ENCODE peak calls at places on chromosomes 13 and 19, in six cellular contexts. One of them, this sample, is unnamed.

GRCh38 chr13:112431734-112432133 is 55.6 kb downstream of the SPACA7 start:
- DNase-seq in fibroblast of pulmonary artery: no peak
- DNase-seq in AG04450: no peak
- DNase-seq in colonic mucosa: no peak
- DNase-seq in IMR-90: no peak
- DNase-seq in heart right ventricle: no peak
- DNase-seq in this sample: no peak

GRCh38 chr19:45161715-45162463 is 1.1 kb upstream of the NKPD1 start:
- DNase-seq in heart right ventricle: no peak
- DNase-seq in IMR-90: peak; percentile 28
- DNase-seq in colonic mucosa: no peak
- DNase-seq in fibroblast of pulmonary artery: peak; percentile 47
- DNase-seq in AG04450: no peak
- DNase-seq in this sample: peak; percentile 68

GRCh38 chr19:1122972-1123363 is 19.2 kb downstream of the GPX4 start:
- DNase-seq in heart right ventricle: peak; percentile 63
- DNase-seq in colonic mucosa: peak; percentile 82
- DNase-seq in fibroblast of pulmonary artery: peak; percentile 82
- DNase-seq in AG04450: no peak
- DNase-seq in IMR-90: peak; percentile 56
- DNase-seq in this sample: peak; percentile 90

GRCh38 chr19:6020166-6020967 is 42.4 kb upstream of the RANBP3 start:
- DNase-seq in IMR-90: no peak
- DNase-seq in heart right ventricle: no peak
- DNase-seq in colonic mucosa: no peak
- DNase-seq in fibroblast of pulmonary artery: no peak
- DNase-seq in AG04450: no peak
- DNase-seq in this sample: no peak

GRCh38 chr19:47274891-47275865 is 493 bp downstream of the INAFM1 start:
- DNase-seq in IMR-90: no peak
- DNase-seq in fibroblast of pulmonary artery: peak; percentile 16
- DNase-seq in heart right ventricle: peak; percentile 42
- DNase-seq in colonic mucosa: no peak
- DNase-seq in AG04450: no peak
- DNase-seq in this sample: peak; percentile 58

GRCh38 chr13:94345374-94346195 is 133.9 kb downstream of the DCT start:
- DNase-seq in IMR-90: peak; percentile 44
- DNase-seq in heart right ventricle: no peak
- DNase-seq in AG04450: no peak
- DNase-seq in colonic mucosa: no peak
- DNase-seq in fibroblast of pulmonary artery: peak; percentile 70
- DNase-seq in this sample: peak; percentile 32

GRCh38 chr19:56880592-56881190 is 40.2 kb upstream of the PEG3 start:
- DNase-seq in heart right ventricle: no peak
- DNase-seq in colonic mucosa: no peak
- DNase-seq in IMR-90: no peak
- DNase-seq in fibroblast of pulmonary artery: no peak
- DNase-seq in AG04450: no peak
- DNase-seq in this sample: no peak

GRCh38 chr19:17328517-17329060 is 6.1 kb downstream of the ANO8 start:
- DNase-seq in IMR-90: no peak
- DNase-seq in AG04450: no peak
- DNase-seq in fibroblast of pulmonary artery: no peak
- DNase-seq in heart right ventricle: no peak
- DNase-seq in colonic mucosa: no peak
- DNase-seq in this sample: no peak

GRCh38 chr19:40219721-40220276 is 1.6 kb upstream of the TTC9B start:
- DNase-seq in heart right ventricle: no peak
- DNase-seq in AG04450: no peak
- DNase-seq in IMR-90: peak; percentile 76
- DNase-seq in fibroblast of pulmonary artery: peak; percentile 75
- DNase-seq in colonic mucosa: no peak
- DNase-seq in this sample: peak; percentile 57

GRCh38 chr13:98495627-98496238 is 81.2 kb downstream of the STK24 start:
- DNase-seq in heart right ventricle: no peak
- DNase-seq in AG04450: no peak
- DNase-seq in IMR-90: no peak
- DNase-seq in colonic mucosa: no peak
- DNase-seq in fibroblast of pulmonary artery: no peak
- DNase-seq in this sample: peak; percentile 72

GRCh38 chr13:33070713-33071112 is 54.5 kb downstream of the KL start:
- DNase-seq in heart right ventricle: no peak
- DNase-seq in colonic mucosa: no peak
- DNase-seq in IMR-90: peak; percentile 19
- DNase-seq in AG04450: no peak
- DNase-seq in fibroblast of pulmonary artery: no peak
- DNase-seq in this sample: no peak

GRCh38 chr19:6343462-6343861 is 10.1 kb upstream of the ACER1 start:
- DNase-seq in IMR-90: no peak
- DNase-seq in AG04450: no peak
- DNase-seq in heart right ventricle: no peak
- DNase-seq in fibroblast of pulmonary artery: no peak
- DNase-seq in colonic mucosa: no peak
- DNase-seq in this sample: no peak

GRCh38 chr19:38248421-38248820 is 7.8 kb downstream of the PPP1R14A start:
- DNase-seq in colonic mucosa: no peak
- DNase-seq in AG04450: no peak
- DNase-seq in heart right ventricle: no peak
- DNase-seq in fibroblast of pulmonary artery: no peak
- DNase-seq in IMR-90: no peak
- DNase-seq in this sample: no peak

GRCh38 chr13:24041822-24042221 is 118.7 kb upstream of the SPATA13 start:
- DNase-seq in heart right ventricle: no peak
- DNase-seq in colonic mucosa: no peak
- DNase-seq in AG04450: no peak
- DNase-seq in fibroblast of pulmonary artery: no peak
- DNase-seq in IMR-90: no peak
- DNase-seq in this sample: no peak

GRCh38 chr19:42132030-42132628 is at the start of gene POU2F2:
- DNase-seq in heart right ventricle: peak; percentile 45
- DNase-seq in fibroblast of pulmonary artery: no peak
- DNase-seq in IMR-90: no peak
- DNase-seq in AG04450: no peak
- DNase-seq in colonic mucosa: peak; percentile 55
- DNase-seq in this sample: peak; percentile 59

GRCh38 chr13:32116210-32116609 is 84.6 kb downstream of the FRY start:
- DNase-seq in AG04450: no peak
- DNase-seq in fibroblast of pulmonary artery: peak; percentile 19
- DNase-seq in colonic mucosa: no peak
- DNase-seq in IMR-90: no peak
- DNase-seq in heart right ventricle: no peak
- DNase-seq in this sample: no peak

GRCh38 chr13:66074018-66074615 is 1156.0 kb downstream of the PCDH9 start:
- DNase-seq in IMR-90: no peak
- DNase-seq in AG04450: no peak
- DNase-seq in fibroblast of pulmonary artery: no peak
- DNase-seq in heart right ventricle: no peak
- DNase-seq in colonic mucosa: no peak
- DNase-seq in this sample: no peak

GRCh38 chr19:5113101-5113557 is 144.2 kb downstream of the KDM4B start:
- DNase-seq in heart right ventricle: no peak
- DNase-seq in AG04450: no peak
- DNase-seq in colonic mucosa: no peak
- DNase-seq in IMR-90: peak; percentile 64
- DNase-seq in fibroblast of pulmonary artery: peak; percentile 10
- DNase-seq in this sample: peak; percentile 35

GRCh38 chr13:113078895-113079720 is 26.5 kb upstream of the F7 start:
- DNase-seq in fibroblast of pulmonary artery: no peak
- DNase-seq in AG04450: no peak
- DNase-seq in heart right ventricle: no peak
- DNase-seq in IMR-90: no peak
- DNase-seq in colonic mucosa: no peak
- DNase-seq in this sample: no peak

GRCh38 chr19:6091771-6092291 is 18.5 kb downstream of the RFX2 start:
- DNase-seq in colonic mucosa: peak; percentile 74
- DNase-seq in IMR-90: peak; percentile 69
- DNase-seq in fibroblast of pulmonary artery: no peak
- DNase-seq in heart right ventricle: no peak
- DNase-seq in AG04450: no peak
- DNase-seq in this sample: no peak

GRCh38 chr13:59782696-59783095 is 381.0 kb downstream of the DIAPH3 start:
- DNase-seq in colonic mucosa: no peak
- DNase-seq in AG04450: no peak
- DNase-seq in heart right ventricle: no peak
- DNase-seq in IMR-90: no peak
- DNase-seq in fibroblast of pulmonary artery: no peak
- DNase-seq in this sample: no peak

GRCh38 chr13:59793107-59793506 is 370.6 kb downstream of the DIAPH3 start:
- DNase-seq in IMR-90: no peak
- DNase-seq in fibroblast of pulmonary artery: no peak
- DNase-seq in heart right ventricle: no peak
- DNase-seq in colonic mucosa: no peak
- DNase-seq in AG04450: no peak
- DNase-seq in this sample: no peak

GRCh38 chr13:59790626-59791025 is 373.1 kb downstream of the DIAPH3 start:
- DNase-seq in fibroblast of pulmonary artery: peak; percentile 20
- DNase-seq in colonic mucosa: no peak
- DNase-seq in IMR-90: peak; percentile 11
- DNase-seq in AG04450: no peak
- DNase-seq in heart right ventricle: no peak
- DNase-seq in this sample: peak; percentile 14

GRCh38 chr13:59787679-59788078 is 376.0 kb downstream of the DIAPH3 start:
- DNase-seq in IMR-90: no peak
- DNase-seq in colonic mucosa: no peak
- DNase-seq in AG04450: no peak
- DNase-seq in fibroblast of pulmonary artery: no peak
- DNase-seq in heart right ventricle: no peak
- DNase-seq in this sample: no peak
- TF ChIP-seq CTCF in IMR-90: no peak
- TF ChIP-seq CTCF in colonic mucosa: no peak
- TF ChIP-seq CTCF in AG04450: no peak
- TF ChIP-seq CTCF in fibroblast of pulmonary artery: no peak
- TF ChIP-seq CTCF in heart right ventricle: no peak
- TF ChIP-seq CTCF in this sample: no peak

DNA sequence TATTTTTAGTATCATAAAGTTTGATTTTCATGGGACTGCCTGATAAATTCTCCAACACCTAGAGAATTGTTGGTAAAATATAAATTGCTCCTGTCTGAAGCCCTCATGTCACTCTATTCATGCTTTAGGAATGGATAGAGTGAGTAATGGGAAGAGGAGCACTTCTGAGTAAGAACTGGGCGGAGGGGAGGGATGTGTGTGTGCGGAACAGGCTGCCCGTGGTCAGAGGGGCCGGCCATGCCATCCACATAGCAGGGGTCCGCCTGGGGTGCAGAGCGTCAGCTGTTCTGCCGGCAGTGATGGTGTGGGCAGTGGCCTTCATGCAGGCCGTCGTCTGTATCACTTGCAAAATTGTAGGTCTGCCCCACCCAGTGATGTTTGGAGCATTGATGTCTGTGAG is 49.7 kb upstream of the TEX29 start:
- DNase-seq in fibroblast of pulmonary artery: no peak
- DNase-seq in heart right ventricle: no peak
- DNase-seq in colonic mucosa: no peak
- DNase-seq in IMR-90: peak; percentile 55
- DNase-seq in AG04450: no peak
- DNase-seq in this sample: peak; percentile 72
- H3K4me3 ChIP-seq in fibroblast of pulmonary artery: no peak overlapping the region
- H3K4me3 ChIP-seq in heart right ventricle: no peak overlapping the region
- H3K4me3 ChIP-seq in colonic mucosa: no peak overlapping the region
- H3K4me3 ChIP-seq in IMR-90: no peak overlapping the region
- H3K4me3 ChIP-seq in AG04450: no peak overlapping the region
- H3K4me3 ChIP-seq in this sample: no peak overlapping the region

GRCh38 chr13:71021810-71022422 is 845.1 kb downstream of the DACH1 start:
- DNase-seq in fibroblast of pulmonary artery: no peak
- DNase-seq in heart right ventricle: no peak
- DNase-seq in colonic mucosa: no peak
- DNase-seq in IMR-90: no peak
- DNase-seq in AG04450: no peak
- DNase-seq in this sample: no peak

GRCh38 chr13:71015021-71015420 is 852.0 kb downstream of the DACH1 start:
- DNase-seq in heart right ventricle: no peak
- DNase-seq in AG04450: no peak
- DNase-seq in colonic mucosa: no peak
- DNase-seq in IMR-90: no peak
- DNase-seq in fibroblast of pulmonary artery: no peak
- DNase-seq in this sample: no peak

GRCh38 chr13:71015516-71015915 is 851.5 kb downstream of the DACH1 start:
- DNase-seq in heart right ventricle: no peak
- DNase-seq in IMR-90: no peak
- DNase-seq in fibroblast of pulmonary artery: no peak
- DNase-seq in colonic mucosa: no peak
- DNase-seq in AG04450: no peak
- DNase-seq in this sample: no peak

GRCh38 chr13:71018544-71018943 is 848.5 kb downstream of the DACH1 start:
- DNase-seq in colonic mucosa: no peak
- DNase-seq in IMR-90: no peak
- DNase-seq in fibroblast of pulmonary artery: no peak
- DNase-seq in heart right ventricle: no peak
- DNase-seq in AG04450: no peak
- DNase-seq in this sample: no peak

GRCh38 chr13:71017607-71018006 is 849.4 kb downstream of the DACH1 start:
- DNase-seq in fibroblast of pulmonary artery: no peak
- DNase-seq in AG04450: no peak
- DNase-seq in heart right ventricle: no peak
- DNase-seq in IMR-90: no peak
- DNase-seq in colonic mucosa: no peak
- DNase-seq in this sample: no peak
- TF ChIP-seq CTCF in fibroblast of pulmonary artery: no peak
- TF ChIP-seq CTCF in AG04450: no peak
- TF ChIP-seq CTCF in heart right ventricle: no peak
- TF ChIP-seq CTCF in IMR-90: no peak
- TF ChIP-seq CTCF in colonic mucosa: no peak
- TF ChIP-seq CTCF in this sample: no peak

GRCh38 chr19:58555369-58555885 is 522 bp upstream of the CHMP2A start:
- DNase-seq in colonic mucosa: peak; percentile 29
- DNase-seq in AG04450: no peak
- DNase-seq in heart right ventricle: no peak
- DNase-seq in IMR-90: no peak
- DNase-seq in fibroblast of pulmonary artery: no peak
- DNase-seq in this sample: no peak
- H3K4me3 ChIP-seq in colonic mucosa: peak overlapping the region; percentile 80
- H3K4me3 ChIP-seq in AG04450: peak overlapping the region; percentile 87
- H3K4me3 ChIP-seq in heart right ventricle: peak overlapping the region; percentile 67
- H3K4me3 ChIP-seq in IMR-90: peak overlapping the region; percentile 40
- H3K4me3 ChIP-seq in fibroblast of pulmonary artery: peak overlapping the region; percentile 90
- H3K4me3 ChIP-seq in this sample: peak overlapping the region; percentile 73

This sample was measured in foreskin fibroblast.